ENCODE peak calls at places on chromosome 20, in seven cellular contexts. One of them, this sample, is unnamed.
A peak's percentile ranks its signal among the peaks of the same experiment; 100 is the strongest.

GRCh38 chr20:63064310-63064709 is 57.5 kb upstream of the BHLHE23 start:
- DNase-seq in K562: peak; percentile 37
- DNase-seq in HepG2: no peak
- DNase-seq in H1: no peak
- DNase-seq in HCT116: no peak
- DNase-seq in WTC11: peak; percentile 13
- DNase-seq in HEK293T: no peak
- DNase-seq in this sample: no peak

GRCh38 chr20:37501940-37502339 is 19.1 kb upstream of the NNAT start:
- DNase-seq in HCT116: no peak
- DNase-seq in K562: no peak
- DNase-seq in HepG2: no peak
- DNase-seq in WTC11: peak; percentile 44
- DNase-seq in HEK293T: no peak
- DNase-seq in H1: no peak
- DNase-seq in this sample: no peak

GRCh38 chr20:667351-668034 is 8.1 kb downstream of the SCRT2 start:
- DNase-seq in HEK293T: peak; percentile 64
- DNase-seq in H1: no peak
- DNase-seq in HepG2: peak; percentile 48
- DNase-seq in HCT116: no peak
- DNase-seq in WTC11: peak; percentile 87
- DNase-seq in K562: peak; percentile 55
- DNase-seq in this sample: no peak

GRCh38 chr20:20820104-20820503 is 107.7 kb upstream of the RALGAPA2 start:
- DNase-seq in HEK293T: peak; percentile 59
- DNase-seq in K562: peak; percentile 59
- DNase-seq in H1: no peak
- DNase-seq in WTC11: peak; percentile 67
- DNase-seq in HepG2: peak; percentile 68
- DNase-seq in HCT116: peak; percentile 34
- DNase-seq in this sample: no peak

GRCh38 chr20:48238326-48238725 is 453.0 kb upstream of the SULF2 start:
- DNase-seq in K562: no peak
- DNase-seq in H1: no peak
- DNase-seq in HEK293T: no peak
- DNase-seq in HepG2: no peak
- DNase-seq in WTC11: no peak
- DNase-seq in HCT116: no peak
- DNase-seq in this sample: no peak

GRCh38 chr20:33653900-33654596 is 8.1 kb upstream of the C20orf144 start:
- DNase-seq in HepG2: no peak
- DNase-seq in WTC11: peak; percentile 32
- DNase-seq in HCT116: no peak
- DNase-seq in HEK293T: no peak
- DNase-seq in H1: no peak
- DNase-seq in K562: no peak
- DNase-seq in this sample: no peak

GRCh38 chr20:32456869-32457421 is 98.8 kb downstream of the ASXL1 start:
- DNase-seq in HepG2: no peak
- DNase-seq in HCT116: no peak
- DNase-seq in HEK293T: peak; percentile 89
- DNase-seq in WTC11: peak; percentile 86
- DNase-seq in K562: no peak
- DNase-seq in H1: no peak
- DNase-seq in this sample: no peak

GRCh38 chr20:34891166-34892062 is 15.0 kb downstream of the ACSS2 start:
- DNase-seq in K562: no peak
- DNase-seq in H1: no peak
- DNase-seq in HEK293T: no peak
- DNase-seq in WTC11: no peak
- DNase-seq in HCT116: peak; percentile 64
- DNase-seq in HepG2: no peak
- DNase-seq in this sample: no peak

GRCh38 chr20:31707258-31707615 is 15.4 kb downstream of the BCL2L1 start:
- DNase-seq in HEK293T: no peak
- DNase-seq in H1: no peak
- DNase-seq in K562: no peak
- DNase-seq in WTC11: no peak
- DNase-seq in HepG2: no peak
- DNase-seq in HCT116: no peak
- DNase-seq in this sample: no peak

GRCh38 chr20:50540620-50541605 is 30.7 kb downstream of the PTPN1 start:
- DNase-seq in HepG2: peak; percentile 18
- DNase-seq in WTC11: no peak
- DNase-seq in HEK293T: no peak
- DNase-seq in H1: no peak
- DNase-seq in HCT116: peak; percentile 91
- DNase-seq in K562: no peak
- DNase-seq in this sample: no peak

GRCh38 chr20:63124092-63124781 is 91.7 kb downstream of the YTHDF1 start:
- DNase-seq in H1: no peak
- DNase-seq in HCT116: no peak
- DNase-seq in HEK293T: no peak
- DNase-seq in WTC11: peak; percentile 5
- DNase-seq in HepG2: no peak
- DNase-seq in K562: no peak
- DNase-seq in this sample: no peak

GRCh38 chr20:58308290-58308679 is 1.2 kb upstream of the RAB22A start:
- DNase-seq in H1: no peak
- DNase-seq in WTC11: no peak
- DNase-seq in HEK293T: no peak
- DNase-seq in K562: no peak
- DNase-seq in HepG2: no peak
- DNase-seq in HCT116: no peak
- DNase-seq in this sample: no peak

GRCh38 chr20:20548527-20549266 is 163.7 kb downstream of the RALGAPA2 start:
- DNase-seq in HepG2: peak; percentile 85
- DNase-seq in K562: no peak
- DNase-seq in HCT116: no peak
- DNase-seq in H1: no peak
- DNase-seq in WTC11: no peak
- DNase-seq in HEK293T: no peak
- DNase-seq in this sample: no peak

GRCh38 chr20:61558726-61559125 is 306.7 kb downstream of the CDH4 start:
- DNase-seq in HCT116: no peak
- DNase-seq in H1: no peak
- DNase-seq in WTC11: no peak
- DNase-seq in K562: no peak
- DNase-seq in HepG2: no peak
- DNase-seq in HEK293T: no peak
- DNase-seq in this sample: no peak

GRCh38 chr20:58630063-58630462 is 21.0 kb upstream of the STX16 start:
- DNase-seq in HCT116: no peak
- DNase-seq in H1: no peak
- DNase-seq in WTC11: no peak
- DNase-seq in HepG2: no peak
- DNase-seq in K562: no peak
- DNase-seq in HEK293T: no peak
- DNase-seq in this sample: no peak

GRCh38 chr20:35013421-35014411 is 58.0 kb downstream of the MYH7B start:
- DNase-seq in H1: no peak
- DNase-seq in HCT116: no peak
- DNase-seq in HEK293T: no peak
- DNase-seq in HepG2: no peak
- DNase-seq in WTC11: no peak
- DNase-seq in K562: no peak
- DNase-seq in this sample: no peak

DNA sequence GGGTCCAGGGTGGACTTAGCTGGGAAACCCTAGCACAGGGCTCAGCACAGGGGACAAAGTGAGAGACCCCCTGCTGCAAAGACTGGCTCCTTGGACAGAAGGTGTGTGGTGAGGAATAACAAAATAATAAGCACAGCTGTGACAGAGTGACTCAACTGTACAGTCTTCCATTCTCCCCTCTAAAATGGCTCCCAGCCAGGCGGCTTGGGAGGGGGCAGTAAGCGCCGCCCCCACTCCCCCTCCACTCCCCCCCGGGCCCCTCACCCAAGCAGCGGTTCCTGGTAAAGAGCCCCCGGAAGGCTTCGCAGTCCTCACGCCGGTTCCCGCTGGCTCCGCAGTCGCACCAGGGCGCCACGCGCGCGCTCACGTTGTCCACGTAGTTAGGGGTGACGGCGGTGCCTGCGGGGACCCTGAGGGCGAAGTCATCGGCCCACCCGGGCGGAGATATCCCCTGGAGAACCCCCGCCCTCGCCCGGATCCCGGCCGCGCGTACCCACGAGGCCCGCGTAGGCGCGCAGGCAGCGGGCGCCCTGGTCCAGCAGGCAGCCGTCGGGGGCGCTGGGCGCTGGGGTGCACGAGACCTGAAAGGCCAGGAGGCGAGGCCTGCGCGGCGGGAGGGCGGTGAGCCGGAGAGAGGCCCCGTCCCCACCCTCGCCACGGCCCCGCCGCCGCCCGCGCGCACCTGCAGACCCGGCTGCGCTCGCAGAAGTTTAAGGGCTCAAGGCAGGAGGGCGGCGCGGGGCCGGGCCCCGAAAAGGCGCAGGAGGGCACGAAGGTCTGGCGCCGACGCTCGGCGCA is 2.7 kb downstream of the GFRA4 start:
- DNase-seq in HCT116: no peak
- DNase-seq in HepG2: no peak
- DNase-seq in WTC11: peak; percentile 30
- DNase-seq in K562: no peak
- DNase-seq in H1: no peak
- DNase-seq in HEK293T: no peak
- DNase-seq in this sample: no peak
- TF ChIP-seq SP1 in HCT116: no peak
- TF ChIP-seq SP1 in HepG2: no peak
- TF ChIP-seq SP1 in WTC11: no peak
- TF ChIP-seq SP1 in K562: no peak
- TF ChIP-seq SP1 in H1: no peak
- TF ChIP-seq SP1 in HEK293T: no peak
- TF ChIP-seq SP1 in this sample: no peak

GRCh38 chr20:53083411-53083810 is 111.3 kb downstream of the TSHZ2 start:
- DNase-seq in K562: no peak
- DNase-seq in H1: no peak
- DNase-seq in WTC11: no peak
- DNase-seq in HCT116: no peak
- DNase-seq in HEK293T: no peak
- DNase-seq in HepG2: peak; percentile 23
- DNase-seq in this sample: no peak

GRCh38 chr20:53079883-53080282 is 107.7 kb downstream of the TSHZ2 start:
- DNase-seq in K562: no peak
- DNase-seq in WTC11: no peak
- DNase-seq in HEK293T: no peak
- DNase-seq in HCT116: no peak
- DNase-seq in H1: no peak
- DNase-seq in HepG2: peak; percentile 27
- DNase-seq in this sample: no peak

GRCh38 chr20:53080412-53080962 is 108.3 kb downstream of the TSHZ2 start:
- DNase-seq in HCT116: no peak
- DNase-seq in HepG2: no peak
- DNase-seq in K562: no peak
- DNase-seq in HEK293T: no peak
- DNase-seq in WTC11: no peak
- DNase-seq in H1: no peak
- DNase-seq in this sample: no peak

GRCh38 chr20:53080969-53081871 is 109.1 kb downstream of the TSHZ2 start:
- DNase-seq in HEK293T: peak; percentile 9
- DNase-seq in HCT116: no peak
- DNase-seq in H1: peak; percentile 7
- DNase-seq in K562: no peak
- DNase-seq in HepG2: peak; percentile 99
- DNase-seq in WTC11: no peak
- DNase-seq in this sample: no peak

DNA sequence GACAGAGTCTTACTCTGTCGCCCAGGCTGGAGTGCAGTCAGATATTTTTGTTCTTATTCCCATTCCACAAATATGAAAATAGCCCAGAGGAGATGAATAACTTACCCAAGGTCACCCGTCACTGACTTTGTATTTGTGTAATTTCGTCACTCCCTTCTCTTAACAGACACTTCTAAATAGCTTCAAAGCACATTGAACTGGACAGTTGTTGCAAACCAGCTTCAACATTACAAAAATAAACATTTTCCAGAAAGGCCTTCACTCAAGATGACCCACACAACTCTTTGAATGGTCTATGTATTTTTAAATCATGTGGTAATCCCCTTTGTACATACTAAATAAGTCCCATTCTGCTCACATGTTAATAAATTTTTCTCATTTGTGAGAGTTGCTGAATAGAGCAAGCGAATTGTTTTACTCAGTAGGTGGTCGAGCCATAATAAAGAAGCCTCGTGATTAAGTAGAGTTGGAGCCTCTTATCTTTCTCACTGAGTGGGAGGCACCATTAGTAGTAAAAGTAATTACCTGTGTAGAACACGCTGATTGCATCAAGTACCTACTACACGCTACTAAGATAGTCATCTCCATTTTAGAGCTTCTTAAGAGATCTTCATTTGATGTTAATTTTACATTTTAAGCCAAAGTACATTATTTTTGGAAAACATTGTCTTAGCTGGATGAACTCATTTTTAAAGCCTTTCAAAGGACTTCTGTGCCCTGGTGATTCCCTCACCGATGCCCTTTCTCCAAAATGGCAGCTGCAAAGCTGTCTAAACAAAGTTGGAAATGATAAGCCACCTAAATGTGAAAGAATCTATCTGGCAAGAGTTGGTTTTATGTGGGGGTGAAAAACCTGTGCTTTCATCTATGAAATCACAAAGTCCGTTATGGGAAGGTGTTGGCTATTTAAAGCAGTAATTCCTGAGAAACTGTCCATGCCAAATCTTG is 110.0 kb downstream of the TSHZ2 start:
- DNase-seq in WTC11: no peak
- DNase-seq in K562: no peak
- DNase-seq in HEK293T: peak; percentile 20
- DNase-seq in HepG2: peak; percentile 95
- DNase-seq in HCT116: no peak
- DNase-seq in H1: no peak
- DNase-seq in this sample: no peak
- TF ChIP-seq SP1 in WTC11: no peak
- TF ChIP-seq SP1 in K562: no peak
- TF ChIP-seq SP1 in HEK293T: no peak
- TF ChIP-seq SP1 in HepG2: no peak
- TF ChIP-seq SP1 in HCT116: no peak
- TF ChIP-seq SP1 in H1: no peak
- TF ChIP-seq SP1 in this sample: no peak

GRCh38 chr20:64246616-64247311 is 8.8 kb upstream of the PCMTD2 start:
- DNase-seq in HCT116: no peak
- DNase-seq in HepG2: no peak
- DNase-seq in K562: no peak
- DNase-seq in H1: no peak
- DNase-seq in HEK293T: no peak
- DNase-seq in WTC11: no peak
- DNase-seq in this sample: no peak
- TF ChIP-seq SP1 in HCT116: no peak
- TF ChIP-seq SP1 in HepG2: no peak
- TF ChIP-seq SP1 in K562: no peak
- TF ChIP-seq SP1 in H1: no peak
- TF ChIP-seq SP1 in HEK293T: no peak
- TF ChIP-seq SP1 in WTC11: no peak
- TF ChIP-seq SP1 in this sample: no peak

DNA sequence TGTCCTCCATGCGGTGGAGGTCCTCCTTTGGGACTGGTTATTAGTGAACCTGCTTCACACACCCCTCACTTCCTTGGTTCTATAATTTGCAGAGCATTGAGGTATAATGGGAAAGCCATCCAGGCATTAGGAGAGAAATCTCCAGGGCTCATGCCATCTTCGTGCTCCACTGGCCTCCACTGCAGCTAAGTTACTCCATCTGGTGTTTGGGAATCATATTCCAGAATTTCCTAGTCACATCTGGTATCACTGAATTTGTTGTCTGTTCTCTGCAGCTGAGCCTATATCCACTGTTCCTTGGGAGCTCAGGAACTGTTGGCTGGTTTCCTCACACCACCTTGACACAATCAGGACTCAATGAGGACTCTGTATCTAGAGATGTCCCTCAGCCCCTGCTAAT is 173.0 kb upstream of the TSHZ2 start:
- DNase-seq in HEK293T: no peak
- DNase-seq in HCT116: no peak
- DNase-seq in H1: no peak
- DNase-seq in HepG2: no peak
- DNase-seq in WTC11: no peak
- DNase-seq in K562: no peak
- DNase-seq in this sample: no peak
- TF ChIP-seq SP1 in HEK293T: no peak
- TF ChIP-seq SP1 in HCT116: no peak
- TF ChIP-seq SP1 in H1: no peak
- TF ChIP-seq SP1 in HepG2: no peak
- TF ChIP-seq SP1 in WTC11: no peak
- TF ChIP-seq SP1 in K562: no peak
- TF ChIP-seq SP1 in this sample: no peak

This sample was measured in GM12878.